ENCODE peak calls at places on chromosomes 13 and 19, in six cellular contexts. One of them, this sample, is unnamed.

GRCh38 chr13:26660761-26661160 is 99.8 kb downstream of the GPR12 start:
- DNase-seq in upper lobe of right lung: no peak
- DNase-seq in cardiac muscle cell: no peak
- DNase-seq in astrocyte of the spinal cord: no peak
- DNase-seq in CD8-positive, alpha-beta memory T cell: no peak
- DNase-seq in breast epithelium: no peak
- DNase-seq in this sample: no peak

GRCh38 chr13:97317933-97318332 is 95.8 kb downstream of the MBNL2 start:
- DNase-seq in upper lobe of right lung: no peak
- DNase-seq in CD8-positive, alpha-beta memory T cell: no peak
- DNase-seq in astrocyte of the spinal cord: no peak
- DNase-seq in breast epithelium: no peak
- DNase-seq in cardiac muscle cell: no peak
- DNase-seq in this sample: no peak

GRCh38 chr13:86986448-86986847 is 684.7 kb upstream of the SLITRK5 start:
- DNase-seq in breast epithelium: no peak
- DNase-seq in cardiac muscle cell: no peak
- DNase-seq in upper lobe of right lung: no peak
- DNase-seq in CD8-positive, alpha-beta memory T cell: no peak
- DNase-seq in astrocyte of the spinal cord: peak; percentile 38
- DNase-seq in this sample: no peak

GRCh38 chr19:14369399-14370168 is 11.7 kb upstream of the ADGRE5 start:
- DNase-seq in breast epithelium: peak; percentile 34
- DNase-seq in astrocyte of the spinal cord: peak; percentile 25
- DNase-seq in cardiac muscle cell: peak; percentile 63
- DNase-seq in upper lobe of right lung: no peak
- DNase-seq in CD8-positive, alpha-beta memory T cell: peak; percentile 82
- DNase-seq in this sample: peak; percentile 58

GRCh38 chr19:40190891-40191835 is at the start of gene MAP3K10:
- DNase-seq in breast epithelium: no peak
- DNase-seq in upper lobe of right lung: peak; percentile 87
- DNase-seq in cardiac muscle cell: peak; percentile 81
- DNase-seq in astrocyte of the spinal cord: peak; percentile 58
- DNase-seq in CD8-positive, alpha-beta memory T cell: peak; percentile 72
- DNase-seq in this sample: peak; percentile 75

GRCh38 chr19:15393963-15394362 is 14.4 kb upstream of the AKAP8 start:
- DNase-seq in upper lobe of right lung: no peak
- DNase-seq in CD8-positive, alpha-beta memory T cell: no peak
- DNase-seq in cardiac muscle cell: no peak
- DNase-seq in astrocyte of the spinal cord: no peak
- DNase-seq in breast epithelium: no peak
- DNase-seq in this sample: no peak

GRCh38 chr19:19613456-19613855 is 5.0 kb downstream of the PBX4 start:
- DNase-seq in upper lobe of right lung: no peak
- DNase-seq in CD8-positive, alpha-beta memory T cell: no peak
- DNase-seq in breast epithelium: no peak
- DNase-seq in astrocyte of the spinal cord: no peak
- DNase-seq in cardiac muscle cell: no peak
- DNase-seq in this sample: no peak

GRCh38 chr13:47211106-47211505 is 314.3 kb upstream of the HTR2A start:
- DNase-seq in breast epithelium: no peak
- DNase-seq in cardiac muscle cell: peak; percentile 27
- DNase-seq in astrocyte of the spinal cord: peak; percentile 24
- DNase-seq in upper lobe of right lung: no peak
- DNase-seq in CD8-positive, alpha-beta memory T cell: no peak
- DNase-seq in this sample: peak; percentile 53

GRCh38 chr19:36140289-36141038 is 598 bp downstream of the CAPNS1 start:
- DNase-seq in breast epithelium: peak; percentile 44
- DNase-seq in CD8-positive, alpha-beta memory T cell: no peak
- DNase-seq in upper lobe of right lung: no peak
- DNase-seq in astrocyte of the spinal cord: peak; percentile 65
- DNase-seq in cardiac muscle cell: peak; percentile 58
- DNase-seq in this sample: peak; percentile 60

GRCh38 chr13:112991611-112992010 is 22.6 kb downstream of the MCF2L start:
- DNase-seq in upper lobe of right lung: no peak
- DNase-seq in CD8-positive, alpha-beta memory T cell: no peak
- DNase-seq in cardiac muscle cell: no peak
- DNase-seq in astrocyte of the spinal cord: no peak
- DNase-seq in breast epithelium: no peak
- DNase-seq in this sample: no peak

GRCh38 chr13:24184855-24185254 is 24.3 kb downstream of the SPATA13 start:
- DNase-seq in CD8-positive, alpha-beta memory T cell: no peak
- DNase-seq in astrocyte of the spinal cord: no peak
- DNase-seq in cardiac muscle cell: no peak
- DNase-seq in upper lobe of right lung: no peak
- DNase-seq in breast epithelium: no peak
- DNase-seq in this sample: no peak

GRCh38 chr13:26062853-26063444 is 11.1 kb upstream of the SHISA2 start:
- DNase-seq in upper lobe of right lung: no peak
- DNase-seq in breast epithelium: peak; percentile 23
- DNase-seq in astrocyte of the spinal cord: peak; percentile 75
- DNase-seq in cardiac muscle cell: peak; percentile 77
- DNase-seq in CD8-positive, alpha-beta memory T cell: no peak
- DNase-seq in this sample: peak; percentile 66

GRCh38 chr13:33932765-33933406 is 114.9 kb downstream of the RFC3 start:
- DNase-seq in CD8-positive, alpha-beta memory T cell: no peak
- DNase-seq in astrocyte of the spinal cord: peak; percentile 41
- DNase-seq in breast epithelium: no peak
- DNase-seq in upper lobe of right lung: no peak
- DNase-seq in cardiac muscle cell: no peak
- DNase-seq in this sample: peak; percentile 59

GRCh38 chr19:47523473-47523872 is 8.6 kb upstream of the NAPA start:
- DNase-seq in upper lobe of right lung: no peak
- DNase-seq in cardiac muscle cell: no peak
- DNase-seq in astrocyte of the spinal cord: no peak
- DNase-seq in CD8-positive, alpha-beta memory T cell: no peak
- DNase-seq in breast epithelium: no peak
- DNase-seq in this sample: no peak

GRCh38 chr13:45178349-45179142 is 22.3 kb downstream of the KCTD4 start:
- DNase-seq in cardiac muscle cell: peak; percentile 21
- DNase-seq in astrocyte of the spinal cord: peak; percentile 92
- DNase-seq in CD8-positive, alpha-beta memory T cell: no peak
- DNase-seq in upper lobe of right lung: no peak
- DNase-seq in breast epithelium: no peak
- DNase-seq in this sample: peak; percentile 29

GRCh38 chr13:44426461-44426860 is 52.8 kb downstream of the SERP2 start:
- DNase-seq in upper lobe of right lung: no peak
- DNase-seq in cardiac muscle cell: no peak
- DNase-seq in astrocyte of the spinal cord: no peak
- DNase-seq in breast epithelium: no peak
- DNase-seq in CD8-positive, alpha-beta memory T cell: no peak
- DNase-seq in this sample: no peak

GRCh38 chr13:74434782-74435181 is 300.6 kb upstream of the KLF12 start:
- DNase-seq in CD8-positive, alpha-beta memory T cell: no peak
- DNase-seq in upper lobe of right lung: no peak
- DNase-seq in breast epithelium: no peak
- DNase-seq in astrocyte of the spinal cord: no peak
- DNase-seq in cardiac muscle cell: no peak
- DNase-seq in this sample: no peak

GRCh38 chr19:45136507-45137178 is 24.1 kb downstream of the NKPD1 start:
- DNase-seq in cardiac muscle cell: no peak
- DNase-seq in upper lobe of right lung: no peak
- DNase-seq in CD8-positive, alpha-beta memory T cell: no peak
- DNase-seq in astrocyte of the spinal cord: no peak
- DNase-seq in breast epithelium: no peak
- DNase-seq in this sample: no peak

GRCh38 chr13:100666124-100666523 is 8.5 kb downstream of the TMTC4 start:
- DNase-seq in astrocyte of the spinal cord: peak; percentile 27
- DNase-seq in upper lobe of right lung: no peak
- DNase-seq in cardiac muscle cell: peak; percentile 37
- DNase-seq in CD8-positive, alpha-beta memory T cell: no peak
- DNase-seq in breast epithelium: no peak
- DNase-seq in this sample: peak; percentile 27

GRCh38 chr19:39444598-39445257 is 654 bp upstream of the SUPT5H start:
- DNase-seq in cardiac muscle cell: peak; percentile 42
- DNase-seq in upper lobe of right lung: no peak
- DNase-seq in astrocyte of the spinal cord: no peak
- DNase-seq in breast epithelium: no peak
- DNase-seq in CD8-positive, alpha-beta memory T cell: no peak
- DNase-seq in this sample: peak; percentile 47

GRCh38 chr19:14677464-14677863 is 2.8 kb upstream of the ADGRE3 start:
- DNase-seq in breast epithelium: no peak
- DNase-seq in astrocyte of the spinal cord: no peak
- DNase-seq in cardiac muscle cell: no peak
- DNase-seq in CD8-positive, alpha-beta memory T cell: no peak
- DNase-seq in upper lobe of right lung: no peak
- DNase-seq in this sample: no peak

GRCh38 chr19:18603958-18604819 is 2.4 kb downstream of the CRLF1 start:
- DNase-seq in astrocyte of the spinal cord: no peak
- DNase-seq in breast epithelium: no peak
- DNase-seq in cardiac muscle cell: no peak
- DNase-seq in upper lobe of right lung: no peak
- DNase-seq in CD8-positive, alpha-beta memory T cell: no peak
- DNase-seq in this sample: no peak

GRCh38 chr13:45367995-45368394 is 27.0 kb upstream of the TPT1 start:
- DNase-seq in breast epithelium: no peak
- DNase-seq in astrocyte of the spinal cord: no peak
- DNase-seq in cardiac muscle cell: no peak
- DNase-seq in upper lobe of right lung: no peak
- DNase-seq in CD8-positive, alpha-beta memory T cell: no peak
- DNase-seq in this sample: no peak

GRCh38 chr19:15156391-15156790 is 44.4 kb downstream of the NOTCH3 start:
- DNase-seq in cardiac muscle cell: no peak
- DNase-seq in breast epithelium: no peak
- DNase-seq in upper lobe of right lung: no peak
- DNase-seq in astrocyte of the spinal cord: no peak
- DNase-seq in CD8-positive, alpha-beta memory T cell: no peak
- DNase-seq in this sample: no peak

GRCh38 chr19:45506991-45507863 is at the start of gene VASP:
- DNase-seq in breast epithelium: peak; percentile 89
- DNase-seq in upper lobe of right lung: peak; percentile 94
- DNase-seq in cardiac muscle cell: peak; percentile 90
- DNase-seq in astrocyte of the spinal cord: peak; percentile 90
- DNase-seq in CD8-positive, alpha-beta memory T cell: peak; percentile 90
- DNase-seq in this sample: peak; percentile 88

GRCh38 chr13:37109080-37109678 is 3.7 kb upstream of the CSNK1A1L start:
- DNase-seq in cardiac muscle cell: peak; percentile 74
- DNase-seq in breast epithelium: no peak
- DNase-seq in CD8-positive, alpha-beta memory T cell: no peak
- DNase-seq in upper lobe of right lung: no peak
- DNase-seq in astrocyte of the spinal cord: peak; percentile 70
- DNase-seq in this sample: peak; percentile 85

GRCh38 chr13:110376120-110376519 is 69.0 kb downstream of the COL4A2 start:
- DNase-seq in upper lobe of right lung: no peak
- DNase-seq in cardiac muscle cell: no peak
- DNase-seq in breast epithelium: no peak
- DNase-seq in CD8-positive, alpha-beta memory T cell: no peak
- DNase-seq in astrocyte of the spinal cord: no peak
- DNase-seq in this sample: no peak

GRCh38 chr13:101149735-101150380 is 266.4 kb downstream of the NALCN start:
- DNase-seq in CD8-positive, alpha-beta memory T cell: no peak
- DNase-seq in breast epithelium: no peak
- DNase-seq in upper lobe of right lung: no peak
- DNase-seq in cardiac muscle cell: peak; percentile 35
- DNase-seq in astrocyte of the spinal cord: peak; percentile 51
- DNase-seq in this sample: peak; percentile 30

GRCh38 chr19:30682576-30683536 is 310.7 kb downstream of the ZNF536 start:
- DNase-seq in cardiac muscle cell: peak; percentile 81
- DNase-seq in astrocyte of the spinal cord: peak; percentile 78
- DNase-seq in CD8-positive, alpha-beta memory T cell: peak; percentile 30
- DNase-seq in breast epithelium: peak; percentile 59
- DNase-seq in upper lobe of right lung: peak; percentile 77
- DNase-seq in this sample: peak; percentile 73

GRCh38 chr13:64928704-64929499 is 2301.2 kb downstream of the PCDH9 start:
- DNase-seq in breast epithelium: no peak
- DNase-seq in upper lobe of right lung: no peak
- DNase-seq in CD8-positive, alpha-beta memory T cell: no peak
- DNase-seq in cardiac muscle cell: peak; percentile 76
- DNase-seq in astrocyte of the spinal cord: peak; percentile 91
- DNase-seq in this sample: peak; percentile 62

GRCh38 chr13:48155850-48156249 is 60.9 kb upstream of the MED4 start:
- DNase-seq in cardiac muscle cell: peak; percentile 69
- DNase-seq in breast epithelium: no peak
- DNase-seq in CD8-positive, alpha-beta memory T cell: peak; percentile 2
- DNase-seq in astrocyte of the spinal cord: peak; percentile 65
- DNase-seq in upper lobe of right lung: no peak
- DNase-seq in this sample: peak; percentile 64

GRCh38 chr13:101452519-101453485 is at the start of gene ITGBL1:
- DNase-seq in astrocyte of the spinal cord: peak; percentile 52
- DNase-seq in breast epithelium: no peak
- DNase-seq in upper lobe of right lung: no peak
- DNase-seq in CD8-positive, alpha-beta memory T cell: no peak
- DNase-seq in cardiac muscle cell: peak; percentile 8
- DNase-seq in this sample: peak; percentile 7

GRCh38 chr19:38773469-38774177 is at the start of gene LGALS7:
- DNase-seq in breast epithelium: no peak
- DNase-seq in CD8-positive, alpha-beta memory T cell: no peak
- DNase-seq in upper lobe of right lung: no peak
- DNase-seq in astrocyte of the spinal cord: no peak
- DNase-seq in cardiac muscle cell: no peak
- DNase-seq in this sample: no peak

GRCh38 chr19:13100031-13100588 is 2.5 kb downstream of the LYL1 start:
- DNase-seq in astrocyte of the spinal cord: no peak
- DNase-seq in cardiac muscle cell: no peak
- DNase-seq in CD8-positive, alpha-beta memory T cell: peak; percentile 43
- DNase-seq in upper lobe of right lung: no peak
- DNase-seq in breast epithelium: no peak
- DNase-seq in this sample: no peak
- H3K4me3 ChIP-seq in astrocyte of the spinal cord: no peak overlapping the region
- H3K4me3 ChIP-seq in cardiac muscle cell: no peak overlapping the region
- H3K4me3 ChIP-seq in CD8-positive, alpha-beta memory T cell: peak overlapping the region; percentile 55
- H3K4me3 ChIP-seq in upper lobe of right lung: peak overlapping the region; percentile 55
- H3K4me3 ChIP-seq in breast epithelium: no peak overlapping the region
- H3K4me3 ChIP-seq in this sample: no peak overlapping the region

GRCh38 chr19:3024870-3025515 is 4.1 kb downstream of the TLE2 start:
- DNase-seq in breast epithelium: no peak
- DNase-seq in CD8-positive, alpha-beta memory T cell: no peak
- DNase-seq in upper lobe of right lung: no peak
- DNase-seq in astrocyte of the spinal cord: no peak
- DNase-seq in cardiac muscle cell: no peak
- DNase-seq in this sample: no peak
- H3K4me3 ChIP-seq in breast epithelium: no peak overlapping the region
- H3K4me3 ChIP-seq in CD8-positive, alpha-beta memory T cell: no peak overlapping the region
- H3K4me3 ChIP-seq in upper lobe of right lung: no peak overlapping the region
- H3K4me3 ChIP-seq in astrocyte of the spinal cord: no peak overlapping the region
- H3K4me3 ChIP-seq in cardiac muscle cell: no peak overlapping the region
- H3K4me3 ChIP-seq in this sample: no peak overlapping the region

DNA sequence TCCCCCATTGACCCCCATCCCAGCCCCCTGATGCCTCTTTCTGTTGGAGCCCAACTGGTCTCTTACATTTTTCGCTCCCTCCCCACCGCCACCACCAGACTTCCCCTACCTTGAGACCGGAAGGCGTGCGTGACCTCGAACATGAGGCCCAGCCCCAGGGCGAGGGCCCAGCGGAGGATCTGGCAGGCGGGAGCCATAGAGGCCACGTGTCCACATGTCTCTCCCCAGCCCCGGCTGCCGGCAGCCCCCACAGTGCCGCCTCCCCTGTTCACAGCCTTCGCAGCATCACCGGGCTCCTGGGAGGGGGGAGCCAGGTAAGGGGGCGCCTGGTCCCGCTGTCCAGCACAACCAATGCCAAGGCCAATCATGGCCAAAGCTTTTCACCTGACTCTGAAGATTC is 5.0 kb downstream of the ADAMTS10 start:
- DNase-seq in cardiac muscle cell: no peak
- DNase-seq in CD8-positive, alpha-beta memory T cell: no peak
- DNase-seq in astrocyte of the spinal cord: no peak
- DNase-seq in upper lobe of right lung: no peak
- DNase-seq in breast epithelium: no peak
- DNase-seq in this sample: no peak
- H3K4me3 ChIP-seq in cardiac muscle cell: no peak overlapping the region
- H3K4me3 ChIP-seq in CD8-positive, alpha-beta memory T cell: no peak overlapping the region
- H3K4me3 ChIP-seq in astrocyte of the spinal cord: no peak overlapping the region
- H3K4me3 ChIP-seq in upper lobe of right lung: no peak overlapping the region
- H3K4me3 ChIP-seq in breast epithelium: no peak overlapping the region
- H3K4me3 ChIP-seq in this sample: no peak overlapping the region

GRCh38 chr19:53906211-53907192 is 2.6 kb upstream of the CACNG7 start:
- DNase-seq in breast epithelium: no peak
- DNase-seq in astrocyte of the spinal cord: no peak
- DNase-seq in cardiac muscle cell: peak; percentile 37
- DNase-seq in CD8-positive, alpha-beta memory T cell: peak; percentile 62
- DNase-seq in upper lobe of right lung: peak; percentile 80
- DNase-seq in this sample: peak; percentile 35
- H3K4me3 ChIP-seq in breast epithelium: no peak overlapping the region
- H3K4me3 ChIP-seq in astrocyte of the spinal cord: no peak overlapping the region
- H3K4me3 ChIP-seq in cardiac muscle cell: no peak overlapping the region
- H3K4me3 ChIP-seq in CD8-positive, alpha-beta memory T cell: no peak overlapping the region
- H3K4me3 ChIP-seq in upper lobe of right lung: no peak overlapping the region
- H3K4me3 ChIP-seq in this sample: no peak overlapping the region